ENCODE peak calls at places on chromosomes 2 and 18, in four cellular contexts. Z is heart left ventricle, T is left ventricle myocardium inferior, P is astrocyte. N is an unnamed sample.

GRCh38 chr2:25043241-25043867 is 1.5 kb downstream of the EFR3B start:
- DNase-seq in P (peak), Z (no peak), T (no peak), N (no peak)

GRCh38 chr18:59282341-59282740 is 9.1 kb upstream of the RAX start:
- DNase-seq in Z (no peak), T (no peak), P (no peak), N (no peak)

GRCh38 chr2:169765523-169765922 is 31.9 kb downstream of the KLHL23 start:
- DNase-seq in P (peak), T (no peak), Z (no peak), N (peak)

GRCh38 chr2:43267393-43267792 is 41.0 kb upstream of the ZFP36L2 start:
- DNase-seq in T (no peak), P (no peak), Z (peak), N (no peak)

GRCh38 chr2:25342372-25343186 is 854 bp upstream of the DNMT3A start:
- DNase-seq in Z (peak), P (peak), T (peak), N (no peak)

GRCh38 chr2:18380316-18380715 is 180.1 kb downstream of the RDH14 start:
- DNase-seq in Z (no peak), P (no peak), T (no peak), N (no peak)

GRCh38 chr18:60372598-60372997 is at the start of gene MC4R:
- DNase-seq in Z (peak), P (peak), T (peak), N (peak)

GRCh38 chr2:170362313-170362795 is 184.4 kb downstream of the MYO3B start:
- DNase-seq in P (no peak), T (no peak), Z (no peak), N (no peak)

GRCh38 chr2:215755651-215756350 is 257.6 kb downstream of the MREG start:
- DNase-seq in P (no peak), Z (no peak), T (no peak), N (no peak)

GRCh38 chr2:19559596-19560240 is 201.3 kb upstream of the OSR1 start:
- DNase-seq in Z (no peak), P (no peak), T (no peak), N (no peak)

GRCh38 chr18:50745946-50746345 is 73.9 kb downstream of the MRO start:
- DNase-seq in T (no peak), P (no peak), Z (no peak), N (no peak)

GRCh38 chr2:77232909-77233308 is 289.3 kb downstream of the LRRTM4 start:
- DNase-seq in T (no peak), P (peak), Z (no peak), N (no peak)

GRCh38 chr2:240060977-240061591 is 7.8 kb upstream of the OR6B3 start:
- DNase-seq in P (peak), T (no peak), Z (no peak), N (peak)

GRCh38 chr2:42754776-42755140 is 9.2 kb downstream of the OXER1 start:
- DNase-seq in P (no peak), T (no peak), Z (no peak), N (no peak)

GRCh38 chr2:20479835-20480234 is 33.0 kb downstream of the RHOB start:
- DNase-seq in P (no peak), Z (no peak), T (no peak), N (no peak)

GRCh38 chr2:107361951-107362350 is 464.7 kb upstream of the RGPD4 start:
- DNase-seq in T (no peak), P (peak), Z (no peak), N (no peak)

GRCh38 chr2:219331560-219332213 is 857 bp downstream of the RESP18 start:
- DNase-seq in Z (peak), T (peak), P (no peak), N (no peak)

GRCh38 chr2:133497261-133497893 is 70.9 kb downstream of the NCKAP5 start:
- DNase-seq in Z (no peak), P (peak), T (no peak), N (no peak)

GRCh38 chr2:200703132-200703925 is 108.4 kb upstream of the BZW1 start:
- DNase-seq in Z (no peak), T (no peak), P (peak), N (peak)

GRCh38 chr2:132668189-132668833 is 1.7 kb downstream of the LYPD1 start:
- DNase-seq in Z (no peak), P (peak), T (no peak), N (no peak)

GRCh38 chr2:17506736-17507616 is 11.3 kb downstream of the RAD51AP2 start:
- DNase-seq in T (no peak), Z (no peak), P (peak), N (no peak)

GRCh38 chr2:198534756-198535155 is 730.4 kb downstream of the PLCL1 start:
- DNase-seq in T (no peak), Z (no peak), P (no peak), N (no peak)

GRCh38 chr2:182863642-182864041 is 2.8 kb downstream of the FRZB start:
- DNase-seq in Z (no peak), P (no peak), T (no peak), N (no peak)

GRCh38 chr2:96642564-96643350 is at the start of gene FER1L5:
- DNase-seq in Z (peak), P (peak), T (no peak), N (peak)

GRCh38 chr18:77165489-77166415 is 33.2 kb upstream of the MBP start:
- DNase-seq in Z (peak), T (peak), P (no peak), N (no peak)

GRCh38 chr18:9787126-9787525 is 79.0 kb downstream of the RAB31 start:
- DNase-seq in Z (no peak), P (no peak), T (no peak), N (no peak)

GRCh38 chr18:59748628-59749360 is 51.6 kb upstream of the CCBE1 start:
- DNase-seq in T (no peak), Z (no peak), P (peak), N (peak)

GRCh38 chr18:45519881-45520280 is 95.4 kb upstream of the SLC14A2 start:
- DNase-seq in T (no peak), P (peak), Z (no peak), N (no peak)

GRCh38 chr2:39516347-39517101 is 79.4 kb upstream of the MAP4K3 start:
- DNase-seq in T (peak), Z (peak), P (no peak), N (no peak)

GRCh38 chr2:28108143-28108542 is 217.6 kb downstream of the BABAM2 start:
- DNase-seq in Z (no peak), T (no peak), P (no peak), N (no peak)

GRCh38 chr18:59783138-59783537 is 85.9 kb upstream of the CCBE1 start:
- DNase-seq in P (peak), Z (no peak), T (no peak), N (no peak)

GRCh38 chr2:68237976-68238580 is 14.3 kb downstream of the PPP3R1 start:
- DNase-seq in T (no peak), P (no peak), Z (no peak), N (no peak)

GRCh38 chr2:23524261-23524706 is 139.3 kb downstream of the KLHL29 start:
- DNase-seq in T (no peak), P (peak), Z (peak), N (peak)

GRCh38 chr18:24685232-24685959 is 225.0 kb downstream of the HRH4 start:
- DNase-seq in P (no peak), T (no peak), Z (no peak), N (no peak)

DNA sequence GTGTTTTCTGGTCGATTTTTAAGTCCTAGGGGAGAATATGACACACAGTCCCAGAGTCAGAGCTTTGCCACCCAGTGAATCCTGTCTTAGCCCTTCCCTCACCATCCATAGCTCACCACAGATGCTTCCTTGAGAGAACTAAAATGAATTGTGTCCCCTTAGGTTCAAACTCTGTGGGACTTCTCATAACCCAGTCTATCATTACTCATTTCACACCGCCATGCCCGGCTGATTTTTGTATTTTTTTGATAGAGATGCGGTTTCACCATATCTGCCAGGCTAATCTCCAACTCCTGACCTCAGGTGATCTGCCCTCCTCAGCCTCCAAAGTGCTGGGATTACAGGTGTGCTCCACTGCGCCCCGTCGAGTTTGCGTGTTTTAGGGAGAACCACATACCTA is 66.8 kb downstream of the REL start:
- DNase-seq in T (no peak), Z (no peak), P (no peak), N (no peak)
- H3K27ac ChIP-seq in T (no peak), Z (no peak), P (no peak), N (peak)

GRCh38 chr2:75729861-75730260 is 19.1 kb upstream of the GCFC2 start:
- DNase-seq in T (no peak), Z (no peak), P (no peak), N (no peak)
- TF ChIP-seq CTCF in T (no peak), Z (no peak), P (peak), N (peak)

GRCh38 chr2:46132996-46133395 is 164.2 kb upstream of the EPAS1 start:
- DNase-seq in P (no peak), Z (no peak), T (no peak), N (no peak)
- H3K27ac ChIP-seq in P (no peak), Z (peak), T (peak), N (no peak)

DNA sequence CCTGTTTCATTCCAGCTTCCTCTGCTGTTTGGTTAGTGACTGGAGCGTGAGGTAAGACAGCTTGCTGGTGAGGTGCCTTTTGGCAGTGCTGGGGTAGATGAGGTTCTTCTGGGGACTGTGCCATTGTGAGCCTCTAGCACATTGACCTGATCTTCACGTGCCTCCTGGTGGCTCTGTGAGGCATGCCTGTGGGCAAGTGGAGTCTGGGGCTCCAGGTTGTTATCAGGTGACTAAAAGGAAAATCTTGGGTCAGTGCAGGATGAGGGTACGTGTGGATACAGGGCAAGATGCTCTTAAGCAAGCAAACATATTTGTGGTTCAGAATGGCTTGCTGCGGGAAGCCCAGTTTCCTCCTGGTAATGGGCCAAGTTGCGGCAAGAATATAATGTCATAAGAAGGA is 75.4 kb downstream of the FHOD3 start:
- DNase-seq in T (no peak), Z (peak), P (peak), N (peak)
- TF ChIP-seq CTCF in T (no peak), Z (no peak), P (peak), N (no peak)

GRCh38 chr18:39952816-39953215 is 2002.2 kb upstream of the PIK3C3 start:
- DNase-seq in T (no peak), P (no peak), Z (no peak), N (no peak)
- H3K27ac ChIP-seq in T (no peak), P (no peak), Z (no peak), N (no peak)

GRCh38 chr2:236319036-236319435 is 54.8 kb upstream of the ASB18 start:
- DNase-seq in T (no peak), P (no peak), Z (no peak), N (no peak)
- TF ChIP-seq CTCF in T (no peak), P (no peak), Z (no peak), N (no peak)

GRCh38 chr2:6341730-6342129 is 524.0 kb downstream of the CMPK2 start:
- DNase-seq in T (no peak), Z (no peak), P (no peak), N (no peak)

GRCh38 chr2:6337123-6337830 is 528.4 kb downstream of the CMPK2 start:
- DNase-seq in P (no peak), Z (no peak), T (no peak), N (peak)

GRCh38 chr2:6343076-6343475 is 522.6 kb downstream of the CMPK2 start:
- DNase-seq in T (no peak), P (no peak), Z (no peak), N (no peak)

DNA sequence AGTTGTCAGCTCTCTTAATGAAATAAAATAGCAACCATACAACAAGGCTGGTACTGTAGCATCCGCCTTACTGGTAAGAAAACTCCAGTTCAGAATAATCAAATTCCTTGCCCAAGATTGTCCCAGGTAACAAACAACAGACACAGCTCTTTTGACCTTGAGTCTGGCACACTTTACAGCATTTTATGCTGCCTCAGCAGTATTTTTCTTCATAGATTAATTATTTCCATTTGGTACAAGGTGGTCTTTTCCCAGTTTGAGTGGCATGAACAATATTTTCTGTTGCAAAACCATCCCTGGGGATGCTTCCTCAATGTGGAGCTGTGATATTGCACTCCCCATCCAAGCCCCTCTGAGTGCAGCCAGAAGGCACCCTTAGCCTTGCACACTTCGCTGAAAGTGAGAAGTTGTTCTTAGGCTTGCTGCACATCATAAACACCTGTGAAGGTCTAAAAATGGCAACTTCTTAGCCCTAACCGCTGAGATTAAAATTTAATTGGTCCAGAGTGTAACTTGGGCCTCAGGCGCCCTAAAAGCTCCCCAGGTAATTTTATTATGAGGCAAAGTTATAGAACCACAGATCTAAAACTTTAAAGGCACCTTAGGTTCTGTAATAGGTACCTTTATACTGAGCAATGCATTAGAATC is 523.3 kb downstream of the CMPK2 start:
- DNase-seq in Z (no peak), P (no peak), T (no peak), N (no peak)
- H3K27ac ChIP-seq in Z (no peak), P (no peak), T (no peak), N (no peak)

DNA sequence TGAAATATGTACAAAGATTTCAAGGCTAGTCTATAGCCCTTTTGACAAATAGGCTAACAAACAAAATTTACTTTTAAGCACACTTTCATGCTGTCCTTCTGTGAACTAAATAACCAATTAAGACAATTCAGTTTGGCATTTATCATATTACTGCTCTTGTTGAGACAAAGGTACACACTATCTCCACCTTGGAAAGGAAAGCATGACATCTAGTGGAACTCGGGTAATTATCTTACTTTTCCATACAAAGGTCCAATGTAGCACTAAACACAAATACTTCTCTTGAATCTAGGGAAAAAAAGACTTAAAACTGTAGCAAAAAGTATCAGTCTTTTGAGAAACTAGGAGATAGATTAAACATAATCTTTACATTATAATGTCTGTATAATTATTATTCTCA is 125.0 kb upstream of the CD226 start:
- DNase-seq in P (peak), Z (no peak), T (no peak), N (no peak)
- TF ChIP-seq CTCF in P (no peak), Z (peak), T (peak), N (peak)

GRCh38 chr2:222778400-222778799 is 82.4 kb upstream of the ACSL3 start:
- DNase-seq in T (no peak), Z (no peak), P (no peak), N (no peak)
- H3K27ac ChIP-seq in T (no peak), Z (no peak), P (no peak), N (no peak)

DNA sequence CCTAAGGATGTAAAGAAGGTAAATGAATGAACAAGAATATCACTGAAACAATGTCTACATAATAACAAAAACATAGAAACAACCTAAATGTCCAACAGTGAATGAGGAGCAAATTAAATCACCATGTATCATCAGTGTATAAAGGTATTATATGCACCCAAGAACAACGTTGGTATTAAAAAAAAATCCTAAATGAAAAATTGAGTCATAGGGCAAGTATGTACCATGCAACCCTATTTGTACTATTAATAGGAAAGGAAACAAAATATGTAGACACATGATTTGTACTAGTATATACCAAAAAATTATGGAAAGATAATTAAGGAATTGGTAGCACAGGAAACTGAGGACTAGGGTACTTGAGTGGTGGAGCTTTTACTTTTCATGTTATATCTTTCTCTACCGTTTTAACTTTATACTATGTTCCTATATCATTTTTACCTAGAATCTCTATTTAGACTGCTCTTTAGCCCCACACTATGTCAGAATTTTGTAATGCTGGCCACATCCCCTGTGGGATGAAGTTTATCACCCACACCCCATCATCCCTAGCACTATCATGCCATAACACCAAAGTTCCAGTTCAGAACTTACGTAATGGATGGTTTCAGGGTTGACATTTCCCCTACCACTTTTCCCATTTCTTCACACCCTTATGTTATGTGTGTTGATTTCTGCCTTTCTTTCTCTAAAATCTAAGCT is 25.6 kb downstream of the IKZF2 start:
- DNase-seq in P (no peak), Z (no peak), T (no peak), N (peak)
- TF ChIP-seq CTCF in P (no peak), Z (no peak), T (no peak), N (peak)

N was measured in foreskin keratinocyte.